ENCODE peak calls at places on chromosomes 3 and 15, in four cellular contexts. L is HepG2, H is H1, A is K562. W is an unnamed sample.

GRCh38 chr15:80384442-80384841 is 19.7 kb upstream of the ARNT2 start:
- DNase-seq in A (no peak), L (no peak), H (no peak), W (no peak)

GRCh38 chr3:171334465-171334811 is 125.8 kb downstream of the TNIK start:
- DNase-seq in L (no peak), H (no peak), A (no peak), W (no peak)

GRCh38 chr3:17412950-17413530 is 329.4 kb downstream of the TBC1D5 start:
- DNase-seq in H (no peak), L (peak), A (peak), W (peak)

GRCh38 chr15:62940359-62940754 is 102.2 kb upstream of the TPM1 start:
- DNase-seq in A (no peak), H (no peak), L (no peak), W (no peak)

GRCh38 chr15:58856090-58856489 is 77.4 kb downstream of the SLTM start:
- DNase-seq in H (no peak), A (no peak), L (no peak), W (no peak)

GRCh38 chr15:80234883-80235282 is 17.1 kb downstream of the CTXND1 start:
- DNase-seq in A (peak), H (peak), L (no peak), W (no peak)

GRCh38 chr3:169952045-169952444 is 14.6 kb upstream of the SEC62 start:
- DNase-seq in L (no peak), H (no peak), A (no peak), W (no peak)

GRCh38 chr15:58724471-58724870 is 25.0 kb downstream of the ADAM10 start:
- DNase-seq in L (no peak), H (no peak), A (no peak), W (peak)

GRCh38 chr15:75776075-75776443 is 63.4 kb upstream of the CSPG4 start:
- DNase-seq in L (peak), A (peak), H (no peak), W (no peak)

GRCh38 chr3:25385807-25386512 is 42.1 kb upstream of the RARB start:
- DNase-seq in H (no peak), L (no peak), A (no peak), W (no peak)
- TF ChIP-seq ATF2 in H (no peak), L (no peak), A (no peak), W (no peak)

DNA sequence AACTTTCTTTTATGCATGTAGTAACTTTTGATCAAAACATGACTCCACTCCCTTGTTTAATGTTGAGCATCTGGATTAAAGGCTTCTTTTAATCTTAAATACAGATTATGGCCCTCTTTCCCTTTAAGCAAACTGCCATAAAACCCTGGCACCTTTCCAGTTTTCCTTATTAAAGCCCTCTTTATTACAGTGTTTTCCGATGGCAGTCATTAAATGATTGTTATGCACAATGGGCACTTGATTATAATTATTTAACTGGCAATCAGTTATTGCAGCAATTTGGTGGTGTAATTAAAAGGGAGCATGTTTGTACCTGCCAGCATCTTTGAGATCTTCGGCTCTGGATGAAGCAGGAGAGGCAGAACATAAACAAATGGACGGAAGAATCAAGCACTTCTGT is 166.9 kb downstream of the VGLL4 start:
- DNase-seq in L (no peak), A (no peak), H (no peak), W (no peak)
- TF ChIP-seq ZNF274 in L (no peak), A (no peak), H (no peak), W (no peak)

GRCh38 chr15:92000709-92001108 is 147.2 kb downstream of the SLCO3A1 start:
- DNase-seq in L (no peak), H (peak), A (no peak), W (no peak)
- TF ChIP-seq POLR2AphosphoS5 in L (no peak), H (no peak), A (no peak), W (no peak)

DNA sequence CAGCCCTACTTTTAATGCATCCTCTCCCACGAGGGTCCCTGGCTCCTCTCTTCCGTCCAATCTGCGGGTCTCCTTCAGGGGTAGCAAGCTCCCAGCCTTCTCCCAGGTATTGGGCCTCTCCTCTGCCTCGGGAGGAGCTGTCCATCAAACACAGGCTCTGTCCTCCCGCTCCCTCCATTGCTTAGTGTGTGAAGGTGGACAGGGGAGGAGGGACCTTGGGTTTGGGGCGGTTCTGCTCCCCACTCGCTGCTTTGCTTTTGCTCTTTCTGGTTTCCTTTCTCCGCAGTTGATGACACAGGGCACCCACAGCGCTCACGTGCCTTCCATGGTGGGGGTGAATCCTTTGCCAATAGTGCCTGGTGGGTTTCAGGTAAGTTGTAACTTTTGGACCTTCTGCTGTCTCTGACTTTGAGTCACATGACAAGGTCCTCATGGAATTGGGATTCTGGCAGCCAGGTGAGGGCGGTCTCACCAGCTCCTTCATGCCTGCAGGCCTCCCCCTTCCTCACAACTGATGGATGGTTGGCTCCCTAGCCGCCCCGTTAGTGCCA is 18.9 kb downstream of the MUC20 start:
- DNase-seq in L (no peak), H (no peak), A (no peak), W (no peak)
- TF ChIP-seq ATF2 in L (no peak), H (no peak), A (no peak), W (no peak)